ENCODE peak calls at places on chromosomes 3 and 15, in ten cellular contexts. L is stomach, D is K562, R is thoracic aorta, Z is MM.1S, S is A549, G is transverse colon, K is Caco-2, F is spleen, P is upper lobe of right lung. X is an unnamed sample. For H3K9me3, the result is how much of the 10 kb centered on the place peaks cover.

GRCh38 chr3:118838871-118839270 is 195.8 kb downstream of the IGSF11 start:
- DNase-seq in P (no peak), R (no peak), G (no peak), F (no peak), D (no peak), K (no peak), L (no peak), Z (no peak), S (no peak), X (no peak)

GRCh38 chr15:75732809-75733451 is 20.3 kb upstream of the CSPG4 start:
- DNase-seq in D (peak), L (peak), P (peak), S (peak), F (peak), G (peak), R (no peak), Z (peak), K (peak), X (peak)

GRCh38 chr15:49135893-49136292 is 19.5 kb downstream of the COPS2 start:
- DNase-seq in R (no peak), D (no peak), F (no peak), K (no peak), S (no peak), G (no peak), L (no peak), P (no peak), Z (no peak), X (no peak)

GRCh38 chr15:101020945-101021344 is 101.8 kb downstream of the LRRK1 start:
- DNase-seq in L (peak), S (no peak), G (no peak), R (no peak), K (no peak), D (no peak), Z (no peak), P (no peak), F (peak), X (no peak)

GRCh38 chr3:188097786-188098185 is 56.2 kb upstream of the LPP start:
- DNase-seq in D (no peak), S (no peak), G (no peak), P (no peak), L (no peak), K (no peak), F (no peak), Z (no peak), R (no peak), X (no peak)

GRCh38 chr3:104397713-104398112 is 969.0 kb upstream of the ALCAM start:
- DNase-seq in P (no peak), G (no peak), D (no peak), F (no peak), K (no peak), S (no peak), L (no peak), R (no peak), Z (no peak), X (no peak)

GRCh38 chr15:92886229-92886628 is 13.9 kb upstream of the CHD2 start:
- DNase-seq in P (no peak), G (no peak), F (no peak), S (no peak), R (no peak), K (no peak), L (no peak), D (no peak), Z (no peak), X (no peak)

GRCh38 chr15:99752556-99752955 is 19.3 kb upstream of the LYSMD4 start:
- DNase-seq in R (no peak), F (no peak), S (no peak), D (no peak), Z (no peak), K (no peak), G (no peak), P (no peak), L (no peak), X (no peak)

GRCh38 chr15:77555232-77555631 is 77.5 kb downstream of the LINGO1 start:
- DNase-seq in D (no peak), S (no peak), L (no peak), P (no peak), K (no peak), Z (no peak), G (no peak), R (no peak), F (no peak), X (no peak)

GRCh38 chr15:58539548-58539947 is 107.8 kb downstream of the LIPC start:
- DNase-seq in S (no peak), P (peak), L (peak), Z (no peak), K (no peak), G (no peak), D (no peak), R (no peak), F (no peak), X (no peak)

GRCh38 chr3:189629803-189630455 is 1.3 kb upstream of the TP63 start:
- DNase-seq in S (no peak), K (no peak), Z (no peak), G (no peak), R (no peak), F (no peak), L (peak), D (no peak), P (peak), X (no peak)

GRCh38 chr3:186160691-186161243 is 51.9 kb upstream of the ETV5 start:
- DNase-seq in L (no peak), K (no peak), G (no peak), F (no peak), R (no peak), D (no peak), P (no peak), S (no peak), Z (no peak), X (no peak)

GRCh38 chr3:127744216-127744815 is 71.6 kb downstream of the ABTB1 start:
- DNase-seq in R (no peak), G (no peak), D (no peak), K (no peak), Z (no peak), P (no peak), S (no peak), F (no peak), L (no peak), X (no peak)

GRCh38 chr15:40754574-40754882 is 526 bp downstream of the RMDN3 start:
- DNase-seq in D (no peak), R (no peak), F (peak), L (peak), P (peak), S (no peak), K (no peak), G (peak), Z (no peak), X (no peak)

DNA sequence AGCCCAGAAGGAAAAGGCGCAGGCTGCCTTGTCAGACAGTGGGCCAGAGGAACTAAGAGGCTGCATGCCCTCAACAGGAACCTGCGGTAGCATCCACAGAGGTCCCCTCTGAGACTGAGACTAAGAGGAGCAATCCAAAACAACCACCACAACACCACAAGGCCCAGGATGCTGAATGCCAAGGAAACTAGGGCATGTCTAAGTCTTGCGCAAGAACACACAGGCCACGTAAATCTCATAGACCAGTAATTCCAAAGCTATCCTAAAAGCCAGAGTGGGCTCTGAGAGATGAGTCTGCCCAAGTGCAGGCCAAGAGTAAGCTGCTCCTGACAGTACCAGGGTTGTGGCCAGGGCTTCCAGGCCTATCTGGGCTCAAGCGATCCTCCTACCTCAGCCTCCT is 12.9 kb downstream of the MON1A start:
- DNase-seq in G (no peak), F (no peak), D (no peak), K (no peak), P (no peak), Z (no peak), L (no peak), S (no peak), R (no peak), X (no peak)
- H3K4me3 ChIP-seq in G (no peak), F (no peak), D (no peak), K (no peak), P (no peak), Z (no peak), L (no peak), S (no peak), R (no peak), X (no peak)

GRCh38 chr3:32257641-32258438 is 19.4 kb downstream of the CMTM8 start:
- DNase-seq in P (no peak), G (no peak), L (no peak), D (no peak), F (no peak), S (no peak), K (no peak), Z (no peak), R (no peak), X (no peak)
- H3K9me3 ChIP-seq in P (under half), G (under half), L (under half), D (under half), F (under half), S (under half), K (under half), Z (under half), R (under half), X (under half)

DNA sequence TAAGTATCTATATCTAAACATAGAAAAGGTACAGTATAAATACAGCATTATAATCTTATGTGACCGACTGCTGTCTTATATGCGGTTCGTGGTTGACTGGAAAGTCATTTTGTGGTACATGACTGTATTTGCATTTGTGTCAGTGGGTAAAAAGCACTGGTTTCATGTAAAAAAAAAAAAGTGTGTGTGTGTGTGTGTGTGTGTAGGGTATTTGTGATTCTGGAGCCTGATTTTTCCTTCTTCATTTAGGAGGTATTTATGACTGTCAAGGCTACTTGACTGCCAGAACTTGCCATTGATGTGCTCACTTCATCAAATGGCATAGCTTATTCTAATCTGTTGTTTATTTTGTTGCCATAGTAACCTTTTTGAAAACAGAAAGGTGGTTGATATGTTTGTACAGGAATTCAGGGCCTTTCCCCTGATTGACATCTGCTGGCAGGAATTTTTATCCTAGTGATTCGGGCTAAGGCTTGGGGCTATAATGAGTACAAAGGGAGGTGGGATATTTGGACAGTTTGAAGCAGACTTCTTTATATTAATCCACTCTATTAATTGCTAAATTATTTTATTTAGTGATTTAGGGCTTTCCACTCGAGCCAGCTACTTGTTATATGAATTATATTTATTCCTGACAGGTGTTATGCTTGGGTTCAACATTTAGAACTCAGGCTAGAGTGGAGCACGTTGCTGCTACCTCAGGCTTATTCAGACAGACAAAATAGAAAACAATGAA is 63.4 kb downstream of the AKAP13 start:
- DNase-seq in Z (peak), F (no peak), K (peak), S (peak), D (no peak), P (no peak), R (no peak), G (no peak), L (no peak), X (no peak)
- TF ChIP-seq CTCF in Z (no peak), F (no peak), K (peak), S (no peak), D (no peak), P (no peak), R (no peak), G (no peak), L (no peak), X (no peak)

GRCh38 chr15:65355173-65355982 is 22.4 kb downstream of the IGDCC3 start:
- DNase-seq in D (peak), L (no peak), G (no peak), R (no peak), F (peak), K (peak), S (no peak), P (no peak), Z (no peak), X (no peak)
- H3K4me3 ChIP-seq in D (no peak), L (peak), G (peak), R (peak), F (peak), K (peak), S (peak), P (peak), Z (peak), X (peak)

DNA sequence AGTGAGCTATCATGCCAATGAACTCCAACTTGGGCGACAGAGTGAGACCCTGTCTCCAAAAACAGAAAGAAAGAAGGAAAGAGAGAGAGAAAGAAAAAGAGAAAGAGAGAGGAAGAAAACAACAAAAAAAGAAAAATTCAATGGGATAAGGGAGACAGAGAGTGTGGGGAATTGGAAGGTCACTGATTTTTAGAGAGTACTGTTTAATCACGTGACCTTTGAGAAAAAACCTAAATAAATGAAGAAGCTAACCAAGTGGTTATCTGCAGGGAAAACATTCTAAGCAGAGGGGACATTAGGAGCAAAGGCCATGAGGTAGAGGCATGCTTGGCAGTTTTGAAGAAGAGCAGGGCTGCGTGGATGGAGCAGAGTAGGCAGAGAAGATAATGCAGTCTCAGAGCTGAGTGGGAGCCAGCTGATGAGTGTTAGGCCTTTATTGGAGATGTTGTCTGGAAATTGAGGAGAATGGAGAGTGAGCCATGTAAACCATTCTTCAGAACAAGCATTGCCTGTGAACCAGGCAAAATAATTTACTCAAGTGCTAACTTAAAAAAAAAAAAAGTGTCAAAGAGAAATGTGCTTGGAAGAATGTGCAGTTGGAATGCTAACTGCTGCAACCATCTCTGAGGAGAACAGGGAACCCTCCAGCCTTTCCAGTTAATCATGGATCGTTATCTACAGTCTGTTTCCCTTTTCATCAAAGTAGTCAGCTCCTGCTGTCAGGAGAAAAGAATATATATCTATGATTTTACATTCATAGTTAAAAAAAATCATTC is 377.3 kb upstream of the SEMA6D start:
- DNase-seq in K (no peak), G (no peak), S (no peak), R (no peak), D (no peak), F (no peak), L (no peak), P (no peak), Z (no peak), X (no peak)
- H3K9me3 ChIP-seq in K (under half), G (under half), S (under half), R (under half), D (under half), F (under half), L (under half), P (under half), Z (under half), X (under half)

GRCh38 chr3:141105828-141106628 is 54.9 kb downstream of the SPSB4 start:
- DNase-seq in D (peak), Z (peak), L (peak), F (no peak), P (no peak), R (peak), G (peak), S (peak), K (peak), X (peak)
- TF ChIP-seq CTCF in D (peak), Z (peak), L (peak), F (peak), P (peak), R (peak), G (peak), S (peak), K (peak), X (peak)

DNA sequence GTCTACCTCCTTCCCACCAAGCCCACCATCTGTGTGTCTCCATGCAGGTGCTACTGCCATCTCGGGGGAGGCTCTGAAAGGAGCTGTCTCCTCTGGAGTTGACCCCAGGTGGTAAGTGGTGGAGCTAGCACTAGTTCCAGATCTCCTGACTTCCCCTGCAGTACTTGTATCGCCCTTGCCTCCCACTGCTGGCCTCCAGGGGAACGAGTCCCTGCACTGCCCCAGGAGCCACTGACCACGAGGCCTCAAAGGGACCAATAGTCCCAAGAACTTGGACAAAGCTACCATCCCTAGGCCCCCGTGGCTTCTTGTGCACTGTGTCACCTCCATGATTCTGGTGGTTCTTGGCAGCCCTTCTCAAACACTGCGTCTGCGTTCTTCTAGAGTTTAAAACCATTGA is 98.9 kb downstream of the TOP2B start:
- DNase-seq in Z (no peak), D (no peak), K (no peak), P (no peak), L (no peak), F (no peak), R (no peak), S (no peak), G (no peak), X (no peak)
- H3K4me3 ChIP-seq in Z (no peak), D (no peak), K (no peak), P (no peak), L (no peak), F (no peak), R (no peak), S (no peak), G (no peak), X (no peak)

GRCh38 chr15:87420017-87420416 is 836.5 kb downstream of the NTRK3 start:
- DNase-seq in D (no peak), Z (no peak), L (no peak), G (no peak), R (no peak), S (no peak), F (no peak), P (no peak), K (no peak), X (no peak)
- H3K9me3 ChIP-seq in D (under half), Z (under half), L (under half), G (under half), R (under half), S (under half), F (under half), P (under half), K (under half), X (under half)

GRCh38 chr3:52014613-52015012 is 18.9 kb upstream of the RPL29 start:
- DNase-seq in Z (no peak), G (no peak), L (no peak), P (peak), F (no peak), K (no peak), S (no peak), R (no peak), D (peak), X (no peak)
- TF ChIP-seq CTCF in Z (no peak), G (no peak), L (peak), P (peak), F (peak), K (peak), S (no peak), R (no peak), D (peak), X (no peak)

X was measured in gastrocnemius medialis.